ENCODE peak calls at places on chromosomes 4 and X, in nine cellular contexts. X, A, K, P, D, L, U, I and N are unnamed samples.

GRCh38 chr4:8005033-8005808 is 65.6 kb upstream of the AFAP1 start:
- DNase-seq in X (no peak), A (no peak), K (no peak), P (no peak), D (no peak), L (no peak), U (no peak), I (no peak), N (no peak)

GRCh38 chrX:9966775-9967408 is at the start of gene CLDN34:
- DNase-seq in X (no peak), A (no peak), K (no peak), P (no peak), D (no peak), L (no peak), U (no peak), I (no peak), N (no peak)

GRCh38 chr4:150970685-150971151 is 44.4 kb downstream of the LRBA start:
- DNase-seq in X (no peak), A (no peak), K (no peak), P (no peak), D (no peak), L (no peak), U (no peak), I (no peak), N (no peak)

GRCh38 chrX:118847676-118848075 is 24.1 kb downstream of the ZCCHC12 start:
- DNase-seq in X (no peak), A (no peak), K (peak), P (peak), D (peak), L (peak), U (no peak), I (no peak), N (no peak)

GRCh38 chr4:105145059-105145912 is 1.4 kb upstream of the TET2 start:
- DNase-seq in X (no peak), A (no peak), K (no peak), P (no peak), D (no peak), L (no peak), U (no peak), I (no peak), N (no peak)

GRCh38 chr4:74376888-74377483 is 12.0 kb downstream of the EREG start:
- DNase-seq in X (no peak), A (no peak), K (peak), P (peak), D (peak), L (no peak), U (no peak), I (no peak), N (no peak)

GRCh38 chrX:119809185-119809666 is 17.8 kb upstream of the RPL39 start:
- DNase-seq in X (no peak), A (no peak), K (no peak), P (no peak), D (no peak), L (no peak), U (no peak), I (no peak), N (no peak)

GRCh38 chrX:119181491-119181890 is 53.9 kb upstream of the KIAA1210 start:
- DNase-seq in X (no peak), A (no peak), K (no peak), P (no peak), D (no peak), L (no peak), U (no peak), I (no peak), N (no peak)

GRCh38 chr4:6480532-6481088 is 8.2 kb upstream of the PPP2R2C start:
- DNase-seq in X (no peak), A (no peak), K (no peak), P (no peak), D (no peak), L (no peak), U (no peak), I (no peak), N (no peak)

GRCh38 chr4:74262522-74262921 is 45.7 kb upstream of the EPGN start:
- DNase-seq in X (no peak), A (no peak), K (no peak), P (no peak), D (no peak), L (no peak), U (no peak), I (no peak), N (no peak)

GRCh38 chr4:94285666-94286065 is 57.0 kb downstream of the HPGDS start:
- DNase-seq in X (no peak), A (no peak), K (no peak), P (no peak), D (no peak), L (no peak), U (no peak), I (no peak), N (no peak)

GRCh38 chr4:1956631-1957030 is 52.1 kb downstream of the NELFA start:
- DNase-seq in X (no peak), A (no peak), K (no peak), P (no peak), D (no peak), L (no peak), U (no peak), I (no peak), N (no peak)

GRCh38 chr4:53307819-53308773 is 57.8 kb downstream of the SCFD2 start:
- DNase-seq in X (no peak), A (no peak), K (no peak), P (peak), D (no peak), L (no peak), U (no peak), I (no peak), N (no peak)

GRCh38 chr4:6272863-6273660 is 3.4 kb downstream of the WFS1 start:
- DNase-seq in X (no peak), A (no peak), K (peak), P (peak), D (peak), L (no peak), U (no peak), I (no peak), N (no peak)

GRCh38 chrX:45749375-45749774 is 548.7 kb upstream of the DIPK2B start:
- DNase-seq in X (no peak), A (no peak), K (no peak), P (no peak), D (no peak), L (no peak), U (no peak), I (no peak), N (no peak)

GRCh38 chr4:64625438-64625837 is 216.2 kb upstream of the TECRL start:
- DNase-seq in X (no peak), A (no peak), K (no peak), P (no peak), D (no peak), L (no peak), U (no peak), I (no peak), N (no peak)

GRCh38 chr4:139956436-139957107 is 197.4 kb downstream of the MAML3 start:
- DNase-seq in X (no peak), A (no peak), K (no peak), P (no peak), D (no peak), L (no peak), U (no peak), I (no peak), N (no peak)

GRCh38 chr4:183118585-183118984 is 19.5 kb downstream of the WWC2 start:
- DNase-seq in X (no peak), A (no peak), K (peak), P (peak), D (no peak), L (peak), U (no peak), I (no peak), N (no peak)